ENCODE peak calls at places on chromosomes 3 and 15, in nine cellular contexts. W is memory B cell; M is left cardiac atrium; G is CD4-positive, CD25-positive, alpha-beta regulatory T cell; I is foreskin keratinocyte; X is K562; S is natural killer cell; E is Panc1; C is activated naive CD4-positive, alpha-beta T cell treated with anti-CD3 and anti-CD28 coated beads, Interleukin-2, amount 50 U/mL, for 72 hours. Y is an unnamed sample.
A peak's percentile ranks its signal among the peaks of the same experiment; 100 is the strongest.

GRCh38 chr15:28975766-28976179 is 90.0 kb downstream of the APBA2 start:
- ATAC-seq in W (no peak), M (no peak), G (peak; percentile 67), I (peak; percentile 66), X (peak; percentile 88), S (peak; percentile 67), E (peak; percentile 70), C (peak; percentile 80), Y (no peak)

GRCh38 chr3:20066079-20066478 is 25.8 kb downstream of the KAT2B start:
- ATAC-seq in W (no peak), M (no peak), G (no peak), I (no peak), X (no peak), S (no peak), E (no peak), C (no peak), Y (no peak)

GRCh38 chr3:58666683-58667082 is at the start of gene FAM3D:
- ATAC-seq in W (no peak), M (peak; percentile 34), G (no peak), I (no peak), X (no peak), S (no peak), E (no peak), C (no peak), Y (peak; percentile 78)

GRCh38 chr3:16801223-16801622 is 83.5 kb upstream of the PLCL2 start:
- ATAC-seq in W (peak; percentile 74), M (peak; percentile 27), G (peak; percentile 28), I (no peak), X (no peak), S (peak; percentile 69), E (no peak), C (no peak), Y (no peak)

GRCh38 chr3:170614214-170614966 is 28.5 kb upstream of the SLC7A14 start:
- ATAC-seq in W (no peak), M (peak; percentile 95), G (no peak), I (peak; percentile 100), X (no peak), S (no peak), E (peak; percentile 90), C (no peak), Y (peak; percentile 84)

GRCh38 chr15:77282333-77282732 is 137.6 kb downstream of the PEAK1 start:
- ATAC-seq in W (no peak), M (peak; percentile 63), G (no peak), I (no peak), X (no peak), S (no peak), E (no peak), C (no peak), Y (no peak)

GRCh38 chr3:34676431-34676830 is 878.0 kb downstream of the PDCD6IP start:
- ATAC-seq in W (no peak), M (peak; percentile 23), G (no peak), I (no peak), X (no peak), S (no peak), E (no peak), C (no peak), Y (no peak)

GRCh38 chr3:158717576-158717975 is 14.7 kb downstream of the RARRES1 start:
- ATAC-seq in W (no peak), M (no peak), G (no peak), I (no peak), X (peak; percentile 15), S (no peak), E (peak; percentile 33), C (no peak), Y (no peak)

GRCh38 chr3:44584646-44585501 is at the start of gene ZNF660:
- ATAC-seq in W (peak; percentile 61), M (peak; percentile 98), G (peak; percentile 31), I (peak; percentile 42), X (peak; percentile 80), S (peak; percentile 91), E (no peak), C (peak; percentile 33), Y (peak; percentile 58)

GRCh38 chr3:160797306-160797705 is 41.3 kb downstream of the PPM1L start:
- ATAC-seq in W (no peak), M (no peak), G (no peak), I (no peak), X (no peak), S (no peak), E (no peak), C (no peak), Y (no peak)

GRCh38 chr3:31094048-31094447 is 199.6 kb upstream of the GADL1 start:
- ATAC-seq in W (no peak), M (no peak), G (no peak), I (no peak), X (no peak), S (no peak), E (no peak), C (no peak), Y (no peak)

GRCh38 chr3:79086514-79086913 is 681.3 kb downstream of the ROBO1 start:
- ATAC-seq in W (no peak), M (peak; percentile 19), G (no peak), I (peak; percentile 78), X (peak; percentile 36), S (no peak), E (no peak), C (no peak), Y (peak; percentile 67)

GRCh38 chr3:161975201-161975600 is 478.6 kb downstream of the OTOL1 start:
- ATAC-seq in W (no peak), M (no peak), G (no peak), I (no peak), X (no peak), S (no peak), E (no peak), C (no peak), Y (no peak)

GRCh38 chr3:41093476-41093875 is 105.8 kb upstream of the CTNNB1 start:
- ATAC-seq in W (no peak), M (no peak), G (no peak), I (no peak), X (no peak), S (no peak), E (no peak), C (no peak), Y (no peak)